ENCODE peak calls at places on chromosomes 16 and 17, in six cellular contexts. E is omental fat pad, L is RWPE1, D is fibroblast of lung, F is OCI-LY7, Q is transverse colon. J is an unnamed sample.

GRCh38 chr16:1090620-1091587 is 5.1 kb downstream of the C1QTNF8 start:
- DNase-seq in L (no peak), Q (no peak), D (no peak), F (no peak), E (no peak), J (no peak)

GRCh38 chr17:34386925-34387550 is 24.0 kb upstream of the CCL1 start:
- DNase-seq in F (peak; percentile 57), L (no peak), D (peak; percentile 35), Q (no peak), E (no peak), J (peak; percentile 26)

GRCh38 chr16:49552273-49552928 is 178.8 kb downstream of the C16orf78 start:
- DNase-seq in L (no peak), Q (no peak), F (no peak), E (no peak), D (no peak), J (no peak)

GRCh38 chr16:25023541-25023940 is 8.4 kb upstream of the ARHGAP17 start:
- DNase-seq in L (no peak), E (no peak), Q (no peak), D (no peak), F (no peak), J (no peak)

GRCh38 chr17:63477471-63478440 is 895 bp downstream of the ACE start:
- DNase-seq in E (no peak), Q (peak; percentile 45), D (no peak), F (no peak), L (no peak), J (peak; percentile 13)

GRCh38 chr17:41449008-41449407 is 8.2 kb upstream of the KRT38 start:
- DNase-seq in D (no peak), Q (no peak), E (no peak), L (no peak), F (no peak), J (no peak)

GRCh38 chr16:14300631-14301149 is 229.6 kb downstream of the MRTFB start:
- DNase-seq in F (peak; percentile 86), L (peak; percentile 76), D (peak; percentile 88), E (no peak), Q (peak; percentile 69), J (peak; percentile 69)

GRCh38 chr17:76046064-76046463 is 19.0 kb upstream of the EVPL start:
- DNase-seq in Q (no peak), E (no peak), L (peak; percentile 29), F (no peak), D (no peak), J (no peak)

GRCh38 chr17:64709481-64709880 is 47.4 kb upstream of the SMURF2 start:
- DNase-seq in E (no peak), F (no peak), L (no peak), Q (no peak), D (no peak), J (no peak)

GRCh38 chr17:44074231-44074910 is 3.8 kb downstream of the G6PC3 start:
- DNase-seq in D (peak; percentile 41), L (no peak), Q (no peak), F (no peak), E (no peak), J (no peak)

GRCh38 chr16:54942353-54942943 is 11.8 kb downstream of the IRX5 start:
- DNase-seq in F (peak; percentile 19), D (no peak), Q (no peak), L (no peak), E (no peak), J (no peak)

GRCh38 chr17:65243838-65244237 is 106.7 kb downstream of the RGS9 start:
- DNase-seq in E (no peak), F (no peak), Q (no peak), D (peak; percentile 36), L (peak; percentile 32), J (peak; percentile 42)

GRCh38 chr16:55846598-55847346 is 13.9 kb upstream of the CES1 start:
- DNase-seq in L (no peak), F (no peak), Q (no peak), D (no peak), E (no peak), J (no peak)

GRCh38 chr17:39643271-39643670 is 6.3 kb downstream of the STARD3 start:
- DNase-seq in E (no peak), F (no peak), L (no peak), Q (no peak), D (no peak), J (no peak)

GRCh38 chr17:76382305-76382802 is 2.1 kb upstream of the SPHK1 start:
- DNase-seq in D (no peak), E (peak; percentile 48), L (peak; percentile 46), Q (no peak), F (no peak), J (peak; percentile 64)

GRCh38 chr17:67759355-67760171 is 41.8 kb downstream of the NOL11 start:
- DNase-seq in E (no peak), D (peak; percentile 78), L (no peak), F (peak; percentile 8), Q (peak; percentile 13), J (no peak)

GRCh38 chr17:2042355-2042929 is 620 bp downstream of the OVCA2 start:
- DNase-seq in E (no peak), Q (no peak), L (no peak), D (peak; percentile 47), F (no peak), J (no peak)

GRCh38 chr17:68089881-68090280 is 54.3 kb downstream of the KPNA2 start:
- DNase-seq in F (no peak), D (no peak), L (no peak), Q (peak; percentile 55), E (no peak), J (peak; percentile 49)

GRCh38 chr17:73820686-73821448 is 176.6 kb upstream of the SDK2 start:
- DNase-seq in L (no peak), E (no peak), Q (peak; percentile 23), D (no peak), F (peak; percentile 14), J (no peak)

GRCh38 chr16:81403601-81404391 is 40.8 kb upstream of the CMIP start:
- DNase-seq in E (peak; percentile 95), L (peak; percentile 78), D (peak; percentile 60), F (peak; percentile 86), Q (peak; percentile 91), J (peak; percentile 89)

GRCh38 chr16:48611329-48612137 is 1.6 kb upstream of the N4BP1 start:
- DNase-seq in D (no peak), L (peak; percentile 82), F (no peak), Q (peak; percentile 67), E (no peak), J (peak; percentile 91)

GRCh38 chr16:75053791-75054555 is 55.1 kb downstream of the ZNRF1 start:
- DNase-seq in E (peak; percentile 36), F (no peak), Q (peak; percentile 94), L (no peak), D (no peak), J (no peak)

GRCh38 chr16:2753523-2754020 is 1.1 kb downstream of the SRRM2 start:
- DNase-seq in Q (no peak), E (no peak), L (no peak), D (no peak), F (peak; percentile 21), J (no peak)

GRCh38 chr16:65180986-65181710 is 59.3 kb upstream of the CDH11 start:
- DNase-seq in F (no peak), D (peak; percentile 50), L (no peak), E (no peak), Q (no peak), J (no peak)
- TF ChIP-seq CTCF in F (no peak), D (no peak), L (no peak), E (no peak), Q (no peak), J (no peak)

DNA sequence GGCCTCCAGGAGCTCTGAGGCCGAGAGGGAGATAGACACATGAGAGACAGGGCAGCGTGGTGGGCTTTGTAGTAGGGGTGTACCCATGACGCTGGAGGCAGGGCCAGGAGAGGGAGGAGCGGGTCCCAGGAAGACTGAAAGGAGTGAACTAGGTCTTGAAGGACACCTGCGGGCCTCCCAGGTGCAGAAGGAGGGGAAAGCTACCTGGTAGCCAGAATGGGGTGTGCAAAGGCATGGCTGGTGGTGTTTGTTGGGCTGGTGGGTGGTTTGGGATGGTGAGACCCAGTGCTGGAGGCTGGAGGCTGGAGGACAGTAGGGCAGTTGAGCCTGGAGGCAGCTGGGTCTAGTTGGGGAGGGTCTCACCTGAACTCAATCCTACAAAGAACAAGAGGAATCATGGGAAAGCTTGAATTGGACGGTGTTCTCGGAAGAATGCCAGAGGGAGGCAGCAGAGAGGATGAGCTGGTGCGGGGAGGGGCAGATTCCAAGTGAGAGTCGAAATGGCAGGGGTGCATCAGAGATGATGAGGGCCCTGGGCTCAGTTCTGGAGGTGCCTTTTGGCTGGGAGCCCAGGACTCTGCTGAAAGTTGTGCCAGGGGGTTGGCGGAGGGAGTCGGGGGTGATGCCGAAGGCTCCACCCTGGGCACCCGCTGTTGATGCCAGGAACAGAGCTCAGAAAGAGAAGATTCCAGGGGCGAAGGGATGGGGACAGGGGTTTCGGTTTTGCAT is 21.2 kb downstream of the C1QTNF1 start:
- DNase-seq in Q (no peak), L (no peak), D (no peak), E (peak; percentile 21), F (no peak), J (no peak)
- TF ChIP-seq CTCF in Q (no peak), L (no peak), D (no peak), E (no peak), F (no peak), J (no peak)

GRCh38 chr17:28405632-28406477 is at the start of gene SLC46A1:
- DNase-seq in Q (peak; percentile 73), E (peak; percentile 53), L (peak; percentile 39), F (no peak), D (no peak), J (peak; percentile 82)

GRCh38 chr17:28407974-28408306 is 1.9 kb upstream of the SLC46A1 start:
- DNase-seq in L (no peak), E (no peak), D (no peak), F (no peak), Q (no peak), J (no peak)

GRCh38 chr17:28406478-28406824 is 439 bp upstream of the SLC46A1 start:
- DNase-seq in Q (no peak), D (no peak), E (no peak), L (no peak), F (no peak), J (no peak)

GRCh38 chr17:28404812-28405570 is 1.0 kb downstream of the SLC46A1 start:
- DNase-seq in Q (no peak), F (no peak), L (no peak), D (no peak), E (no peak), J (no peak)

GRCh38 chr17:28407130-28407973 is 1.3 kb upstream of the SLC46A1 start:
- DNase-seq in E (no peak), L (peak; percentile 97), D (no peak), F (no peak), Q (no peak), J (no peak)
- TF ChIP-seq CTCF in E (no peak), L (peak; percentile 11), D (no peak), F (no peak), Q (no peak), J (no peak)

GRCh38 chr16:19659554-19659953 is 58.5 kb downstream of the KNOP1 start:
- DNase-seq in F (no peak), L (no peak), D (peak; percentile 9), E (no peak), Q (no peak), J (no peak)
- TF ChIP-seq CTCF in F (no peak), L (no peak), D (no peak), E (no peak), Q (no peak), J (no peak)

DNA sequence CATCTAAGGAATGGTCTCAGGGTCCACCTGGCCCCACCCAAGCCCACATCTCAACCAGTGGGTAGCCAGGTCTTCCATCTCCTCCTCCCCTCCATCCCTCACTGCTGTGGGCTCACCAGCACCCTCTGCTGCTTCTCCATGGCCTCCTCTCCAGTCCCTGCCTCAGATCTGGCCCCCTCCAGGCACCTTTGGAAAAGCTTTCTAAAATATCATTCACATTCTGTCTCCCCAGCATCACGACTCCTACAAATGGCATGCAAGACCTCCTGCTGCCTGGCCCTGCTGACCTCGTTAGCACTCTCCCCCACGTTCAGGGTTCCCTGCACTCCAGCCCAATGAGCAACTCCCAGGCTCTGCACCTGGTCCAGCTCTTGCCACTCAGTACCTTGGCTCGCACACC is 13.7 kb downstream of the GLP2R start:
- DNase-seq in L (no peak), F (no peak), D (no peak), Q (no peak), E (no peak), J (no peak)
- TF ChIP-seq CTCF in L (no peak), F (no peak), D (no peak), Q (no peak), E (no peak), J (no peak)

J was measured in activated CD8-positive, alpha-beta T cell treated with anti-CD3 and anti-CD28 coated beads for 36 hours.